ENCODE peak calls at places on chromosomes 13 and 19, in seven cellular contexts. D is AG04450; G is heart right ventricle; I is iris pigment epithelial cell; M is stimulated activated naive CD8-positive, alpha-beta T cell treated with anti-CD3 and anti-CD28 coated beads, Interleukin-15, Interleukin-2, amounts not matched to agents 100 U/mL and 50 U/mL, for 24 hours; V is NCI-H2029; J is stimulated activated CD8-positive, alpha-beta memory T cell treated with anti-CD3 and anti-CD28 coated beads, Interleukin-15, amount 100 ng/mL, for 1 hour. N is an unnamed sample.
A peak's percentile ranks its signal among the peaks of the same experiment; 100 is the strongest.

GRCh38 chr13:51959773-51960172 is 51.5 kb downstream of the ATP7B start:
- DNase-seq in D (no peak), G (no peak), I (no peak), M (no peak), V (no peak), J (no peak), N (no peak)

GRCh38 chr13:111514646-111515617 is 194.5 kb downstream of the TEX29 start:
- DNase-seq in D (no peak), G (no peak), I (no peak), M (no peak), V (no peak), J (no peak), N (peak; percentile 53)

GRCh38 chr13:106533101-106533939 is 2.1 kb downstream of the EFNB2 start:
- DNase-seq in D (peak; percentile 59), G (peak; percentile 84), I (peak; percentile 88), M (peak; percentile 55), V (peak; percentile 25), J (no peak), N (peak; percentile 87)

GRCh38 chr19:15628236-15629002 is 12.3 kb upstream of the CYP4F3 start:
- DNase-seq in D (no peak), G (no peak), I (no peak), M (no peak), V (no peak), J (no peak), N (no peak)

GRCh38 chr13:21676611-21677021 is 5.7 kb downstream of the FGF9 start:
- DNase-seq in D (no peak), G (no peak), I (no peak), M (peak; percentile 26), V (no peak), J (no peak), N (no peak)

GRCh38 chr19:37817180-37817911 is 38.0 kb upstream of the ZNF573 start:
- DNase-seq in D (no peak), G (peak; percentile 89), I (peak; percentile 57), M (peak; percentile 30), V (peak; percentile 48), J (no peak), N (peak; percentile 84)

GRCh38 chr13:98407575-98407974 is 169.3 kb downstream of the STK24 start:
- DNase-seq in D (no peak), G (no peak), I (no peak), M (no peak), V (no peak), J (no peak), N (no peak)

GRCh38 chr13:92136449-92137180 is 738.2 kb downstream of the GPC5 start:
- DNase-seq in D (no peak), G (no peak), I (peak; percentile 6), M (no peak), V (peak; percentile 25), J (no peak), N (no peak)

GRCh38 chr19:6076675-6077463 is 33.4 kb downstream of the RFX2 start:
- DNase-seq in D (peak; percentile 65), G (no peak), I (peak; percentile 91), M (no peak), V (no peak), J (no peak), N (no peak)

GRCh38 chr13:45374917-45375316 is 33.9 kb upstream of the TPT1 start:
- DNase-seq in D (no peak), G (no peak), I (peak; percentile 25), M (no peak), V (no peak), J (no peak), N (no peak)

GRCh38 chr19:42203700-42204099 is 13.8 kb downstream of the DEDD2 start:
- DNase-seq in D (no peak), G (no peak), I (no peak), M (no peak), V (no peak), J (no peak), N (no peak)

GRCh38 chr19:53161123-53161522 is 2.3 kb upstream of the ZNF347 start:
- DNase-seq in D (no peak), G (no peak), I (no peak), M (no peak), V (no peak), J (no peak), N (no peak)

GRCh38 chr19:33292595-33293254 is 9.6 kb downstream of the CEBPA start:
- DNase-seq in D (no peak), G (no peak), I (no peak), M (no peak), V (no peak), J (no peak), N (peak; percentile 77)

GRCh38 chr19:917323-918151 is at the start of gene KISS1R:
- DNase-seq in D (no peak), G (no peak), I (no peak), M (peak; percentile 70), V (peak; percentile 37), J (no peak), N (peak; percentile 92)

GRCh38 chr13:91313103-91313502 is 34.4 kb upstream of the MIR17HG start:
- DNase-seq in D (no peak), G (no peak), I (peak; percentile 3), M (no peak), V (no peak), J (no peak), N (no peak)

GRCh38 chr13:25901460-25902376 is 150.1 kb downstream of the SHISA2 start:
- DNase-seq in D (no peak), G (no peak), I (peak; percentile 96), M (no peak), V (peak; percentile 4), J (no peak), N (no peak)

GRCh38 chr19:3276341-3276799 is 51.9 kb downstream of the CELF5 start:
- DNase-seq in D (no peak), G (no peak), I (no peak), M (peak; percentile 53), V (peak; percentile 60), J (no peak), N (peak; percentile 76)

GRCh38 chr19:58209577-58209976 is 19.1 kb upstream of the ZNF544 start:
- DNase-seq in D (no peak), G (no peak), I (no peak), M (no peak), V (no peak), J (no peak), N (no peak)

N was measured in spleen.